ENCODE peak calls at places on chromosomes 5 and 9, in four cellular contexts. V is A549, S is stomach, H is HepG2. N is an unnamed sample.

GRCh38 chr9:133712221-133713100 is 25.7 kb downstream of the SARDH start:
- DNase-seq in S (no peak), H (no peak), V (no peak), N (no peak)

GRCh38 chr5:123881791-123882244 is 369.8 kb downstream of the CSNK1G3 start:
- DNase-seq in S (no peak), V (no peak), H (no peak), N (no peak)

GRCh38 chr5:144144956-144145751 is 25.3 kb downstream of the YIPF5 start:
- DNase-seq in H (no peak), V (no peak), S (no peak), N (no peak)

GRCh38 chr9:104767507-104767906 is 3.6 kb downstream of the NIPSNAP3B start:
- DNase-seq in S (no peak), H (no peak), V (no peak), N (no peak)

GRCh38 chr5:39947657-39948056 is 522.9 kb upstream of the DAB2 start:
- DNase-seq in S (no peak), V (no peak), H (no peak), N (no peak)

GRCh38 chr5:135433626-135434426 is 13.3 kb downstream of the DCANP1 start:
- DNase-seq in S (no peak), H (peak; percentile 58), V (no peak), N (no peak)

GRCh38 chr9:96668868-96669534 is 13.9 kb upstream of the PRXL2C start:
- DNase-seq in V (no peak), S (no peak), H (no peak), N (no peak)

GRCh38 chr5:56175028-56175427 is 58.1 kb downstream of the ANKRD55 start:
- DNase-seq in S (no peak), V (no peak), H (no peak), N (no peak)

GRCh38 chr5:16776611-16777251 is 159.4 kb downstream of the MYO10 start:
- DNase-seq in S (no peak), H (peak; percentile 62), V (no peak), N (no peak)

GRCh38 chr9:126605792-126606482 is 7.8 kb upstream of the LMX1B start:
- DNase-seq in V (no peak), S (no peak), H (no peak), N (no peak)

GRCh38 chr5:1197876-1198666 is 3.3 kb upstream of the SLC6A19 start:
- DNase-seq in S (no peak), V (no peak), H (no peak), N (no peak)

GRCh38 chr5:107700486-107700885 is 29.7 kb upstream of the EFNA5 start:
- DNase-seq in V (no peak), H (no peak), S (no peak), N (no peak)

GRCh38 chr9:131773911-131774379 is 34.1 kb upstream of the RAPGEF1 start:
- DNase-seq in H (peak; percentile 41), S (peak; percentile 30), V (peak; percentile 48), N (peak; percentile 11)

GRCh38 chr5:54148858-54149257 is 161.5 kb downstream of the ARL15 start:
- DNase-seq in V (no peak), S (no peak), H (no peak), N (no peak)

GRCh38 chr5:112113565-112113964 is 305.5 kb downstream of the EPB41L4A start:
- DNase-seq in V (no peak), S (no peak), H (no peak), N (no peak)

GRCh38 chr5:111262153-111262552 is 38.0 kb downstream of the CAMK4 start:
- DNase-seq in H (no peak), S (no peak), V (no peak), N (no peak)

GRCh38 chr9:14962193-14962899 is 52.1 kb upstream of the FREM1 start:
- DNase-seq in H (no peak), V (no peak), S (no peak), N (no peak)

GRCh38 chr5:157168286-157168685 is 2.2 kb upstream of the GARIN3 start:
- DNase-seq in H (no peak), S (no peak), V (no peak), N (no peak)

GRCh38 chr9:133304477-133305377 is 29.7 kb upstream of the ABO start:
- DNase-seq in S (no peak), H (no peak), V (no peak), N (no peak)

GRCh38 chr5:2538169-2538568 is 213.3 kb downstream of the IRX2 start:
- DNase-seq in V (no peak), H (no peak), S (no peak), N (no peak)
- H3K4me3 ChIP-seq in V (no peak overlapping the region), H (no peak overlapping the region), S (no peak overlapping the region), N (no peak overlapping the region)

GRCh38 chr9:37592108-37592951 is at the start of gene TOMM5:
- DNase-seq in H (peak; percentile 87), V (peak; percentile 82), S (peak; percentile 93), N (peak; percentile 94)
- TF ChIP-seq EP300 in H (peak; percentile 71), V (no peak), S (no peak), N (no peak)

GRCh38 chr9:98805506-98806272 is 1.8 kb upstream of the GALNT12 start:
- DNase-seq in S (no peak), H (no peak), V (no peak), N (no peak)

GRCh38 chr9:98807811-98808195 is 333 bp downstream of the GALNT12 start:
- DNase-seq in V (no peak), H (no peak), S (no peak), N (peak; percentile 50)

GRCh38 chr9:98807070-98807810 is at the start of gene GALNT12:
- DNase-seq in V (peak; percentile 52), H (no peak), S (peak; percentile 47), N (peak; percentile 74)

GRCh38 chr9:98808411-98808815 is 943 bp downstream of the GALNT12 start:
- DNase-seq in S (peak; percentile 89), H (no peak), V (no peak), N (peak; percentile 93)

GRCh38 chr9:98806394-98807069 is 938 bp upstream of the GALNT12 start:
- DNase-seq in V (no peak), H (no peak), S (no peak), N (no peak)
- H3K4me3 ChIP-seq in V (no peak overlapping the region), H (no peak overlapping the region), S (peak overlapping the region; percentile 62), N (peak overlapping the region; percentile 94)

DNA sequence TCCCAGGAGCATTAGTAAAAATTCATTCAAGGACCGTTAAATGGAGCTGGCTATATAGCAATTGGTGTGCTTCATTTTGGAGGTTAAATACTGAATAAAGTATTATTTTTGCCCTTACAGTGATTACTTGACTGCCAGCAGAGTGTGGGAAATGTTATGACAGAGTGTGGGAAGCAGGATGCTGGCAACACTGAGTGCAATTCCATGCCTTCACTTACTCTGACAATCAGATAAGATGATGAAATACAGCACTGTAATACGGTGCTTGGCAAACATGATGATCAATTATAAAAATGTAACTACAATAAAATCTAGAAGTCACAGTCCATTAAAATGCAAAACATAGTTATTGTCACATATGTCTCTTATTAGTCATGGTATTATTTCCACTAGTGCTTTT is 651.3 kb downstream of the PTPRD start:
- DNase-seq in S (no peak), H (no peak), V (no peak), N (no peak)
- TF ChIP-seq EP300 in S (no peak), H (no peak), V (no peak), N (no peak)

N was measured in transverse colon.